ENCODE peak calls at places on chromosomes 4 and X, in eight cellular contexts. H is A549, A is H1, E is K562, P is HCT116, C is endothelial cell of umbilical vein, J is GM12878, G is HepG2. Z is an unnamed sample.

GRCh38 chrX:19168609-19169008 is 46.3 kb upstream of the ADGRG2 start:
- DNase-seq in H (no peak), A (no peak), E (no peak), P (no peak), C (no peak), J (no peak), G (no peak), Z (no peak)

GRCh38 chr4:15702941-15703403 is at the start of gene BST1:
- DNase-seq in H (peak), A (no peak), E (no peak), P (no peak), C (peak), J (no peak), G (no peak), Z (peak)

GRCh38 chr4:124757121-124757520 is 44.6 kb upstream of the ANKRD50 start:
- DNase-seq in H (no peak), A (no peak), E (no peak), P (no peak), C (no peak), J (no peak), G (no peak), Z (no peak)

GRCh38 chr4:185506422-185506821 is 28.9 kb downstream of the PDLIM3 start:
- DNase-seq in H (no peak), A (no peak), E (no peak), P (no peak), C (no peak), J (no peak), G (no peak), Z (no peak)

GRCh38 chrX:29841750-29842149 is 373.6 kb upstream of the MAGEB2 start:
- DNase-seq in H (no peak), A (no peak), E (no peak), P (no peak), C (peak), J (no peak), G (no peak), Z (peak)

GRCh38 chrX:17608898-17609297 is 128.4 kb upstream of the SCML1 start:
- DNase-seq in H (no peak), A (no peak), E (no peak), P (no peak), C (no peak), J (no peak), G (no peak), Z (no peak)

GRCh38 chrX:69264134-69264533 is 98.9 kb upstream of the PJA1 start:
- DNase-seq in H (no peak), A (peak), E (no peak), P (no peak), C (no peak), J (no peak), G (no peak), Z (no peak)

GRCh38 chrX:107301253-107301652 is 94.8 kb downstream of the DNAAF6 start:
- DNase-seq in H (no peak), A (no peak), E (no peak), P (no peak), C (no peak), J (no peak), G (no peak), Z (no peak)

GRCh38 chr4:78776729-78777555 is 792 bp downstream of the BMP2K start:
- DNase-seq in H (peak), A (peak), E (peak), P (peak), C (peak), J (no peak), G (peak), Z (peak)

GRCh38 chr4:137432431-137432830 is 99.9 kb downstream of the PCDH18 start:
- DNase-seq in H (no peak), A (no peak), E (no peak), P (no peak), C (no peak), J (no peak), G (no peak), Z (no peak)

GRCh38 chrX:29535212-29536162 is 679.9 kb upstream of the MAGEB2 start:
- DNase-seq in H (peak), A (no peak), E (no peak), P (no peak), C (peak), J (no peak), G (no peak), Z (no peak)

GRCh38 chr4:8940792-8941491 is 69.3 kb upstream of the HMX1 start:
- DNase-seq in H (no peak), A (no peak), E (peak), P (no peak), C (no peak), J (no peak), G (peak), Z (no peak)

GRCh38 chrX:11304829-11305228 is 11.6 kb downstream of the AMELX start:
- DNase-seq in H (no peak), A (no peak), E (no peak), P (no peak), C (no peak), J (no peak), G (no peak), Z (no peak)

GRCh38 chr4:165965503-165965902 is 92.5 kb downstream of the TLL1 start:
- DNase-seq in H (no peak), A (no peak), E (no peak), P (no peak), C (no peak), J (no peak), G (peak), Z (no peak)

GRCh38 chrX:29233592-29234179 is 646.4 kb downstream of the IL1RAPL1 start:
- DNase-seq in H (no peak), A (no peak), E (no peak), P (no peak), C (no peak), J (no peak), G (no peak), Z (no peak)

GRCh38 chr4:184534511-184535391 is 60.4 kb upstream of the IRF2 start:
- DNase-seq in H (no peak), A (no peak), E (peak), P (no peak), C (peak), J (peak), G (peak), Z (peak)

GRCh38 chr4:2793920-2794706 is 1.2 kb downstream of the SH3BP2 start:
- DNase-seq in H (no peak), A (no peak), E (no peak), P (no peak), C (peak), J (no peak), G (peak), Z (peak)

GRCh38 chr4:78645853-78646757 is 94.5 kb downstream of the ANXA3 start:
- DNase-seq in H (peak), A (no peak), E (peak), P (no peak), C (peak), J (no peak), G (peak), Z (peak)

GRCh38 chr4:106978046-106978774 is 57.9 kb downstream of the DKK2 start:
- DNase-seq in H (no peak), A (peak), E (no peak), P (no peak), C (no peak), J (no peak), G (no peak), Z (no peak)

GRCh38 chr4:80125252-80126177 is 52.5 kb upstream of the ANTXR2 start:
- DNase-seq in H (no peak), A (no peak), E (peak), P (peak), C (peak), J (no peak), G (no peak), Z (peak)

GRCh38 chr4:80124246-80125211 is 51.5 kb upstream of the ANTXR2 start:
- DNase-seq in H (no peak), A (no peak), E (no peak), P (no peak), C (no peak), J (no peak), G (no peak), Z (peak)

GRCh38 chr4:80127870-80128419 is 54.9 kb upstream of the ANTXR2 start:
- DNase-seq in H (no peak), A (no peak), E (no peak), P (no peak), C (no peak), J (no peak), G (no peak), Z (no peak)

GRCh38 chr4:80128941-80129340 is 55.9 kb upstream of the ANTXR2 start:
- DNase-seq in H (no peak), A (no peak), E (no peak), P (no peak), C (peak), J (no peak), G (no peak), Z (peak)

GRCh38 chr4:80126435-80126834 is 53.4 kb upstream of the ANTXR2 start:
- DNase-seq in H (no peak), A (no peak), E (no peak), P (no peak), C (peak), J (no peak), G (no peak), Z (peak)
- H3K4me3 ChIP-seq in H (no peak), A (no peak), E (no peak), P (no peak), C (no peak), J (no peak), G (no peak), Z (no peak)

DNA sequence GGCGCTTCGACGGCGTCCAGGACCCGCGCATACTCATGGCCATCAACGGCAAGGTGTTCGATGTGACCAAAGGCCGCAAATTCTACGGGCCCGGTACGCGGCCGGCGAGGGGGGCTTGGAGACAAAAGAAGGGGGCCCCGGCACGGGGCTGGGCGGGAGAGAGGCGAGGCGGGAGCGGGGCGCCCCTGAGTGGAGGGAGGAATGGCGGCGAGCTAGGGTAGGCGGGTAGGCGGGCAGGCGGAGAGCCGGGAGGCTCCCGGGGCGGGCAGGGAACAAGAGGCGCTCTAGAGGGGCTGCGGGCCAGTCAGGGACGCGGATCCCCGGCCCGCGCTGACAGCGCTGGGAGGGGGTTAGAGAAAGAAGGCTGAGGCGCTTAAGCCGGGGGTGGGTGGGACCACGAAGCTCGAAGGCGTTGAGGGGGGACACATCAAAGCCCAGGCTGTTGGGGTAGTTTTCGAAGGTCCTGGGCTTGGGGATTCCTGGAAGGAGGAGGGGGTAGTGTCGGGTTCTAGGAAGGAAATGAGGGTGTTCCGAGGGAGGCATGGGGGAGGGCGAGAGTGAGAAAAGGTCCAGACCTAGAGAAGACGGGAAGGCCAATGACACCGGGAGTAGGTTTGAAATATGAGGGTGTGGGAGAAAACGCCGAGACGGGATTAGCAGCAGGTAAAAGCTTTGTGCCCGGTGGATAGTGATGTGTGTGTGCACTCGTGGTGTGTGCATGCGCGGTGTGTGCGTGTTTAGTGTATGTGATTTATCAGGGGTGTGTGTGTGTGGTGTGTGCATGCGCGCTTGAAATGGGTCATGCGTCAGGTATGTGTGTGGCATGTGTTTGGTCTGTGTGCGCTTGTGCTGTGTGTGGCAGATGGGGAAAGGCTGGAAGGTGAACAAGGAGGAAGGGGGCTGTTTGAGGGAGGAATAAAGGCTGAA is 777 bp downstream of the PGRMC1 start:
- DNase-seq in H (no peak), A (peak), E (peak), P (no peak), C (peak), J (no peak), G (no peak), Z (peak)
- TF ChIP-seq POLR2A in H (no peak), A (no peak), E (no peak), P (no peak), C (no peak), J (no peak), G (no peak), Z (no peak)

GRCh38 chr4:173330590-173330989 is 3.6 kb downstream of the HMGB2 start:
- DNase-seq in H (no peak), A (no peak), E (no peak), P (no peak), C (no peak), J (no peak), G (no peak), Z (no peak)
- TF ChIP-seq MAX in H (no peak), A (no peak), E (no peak), P (no peak), C (no peak), J (no peak), G (no peak), Z (no peak)

DNA sequence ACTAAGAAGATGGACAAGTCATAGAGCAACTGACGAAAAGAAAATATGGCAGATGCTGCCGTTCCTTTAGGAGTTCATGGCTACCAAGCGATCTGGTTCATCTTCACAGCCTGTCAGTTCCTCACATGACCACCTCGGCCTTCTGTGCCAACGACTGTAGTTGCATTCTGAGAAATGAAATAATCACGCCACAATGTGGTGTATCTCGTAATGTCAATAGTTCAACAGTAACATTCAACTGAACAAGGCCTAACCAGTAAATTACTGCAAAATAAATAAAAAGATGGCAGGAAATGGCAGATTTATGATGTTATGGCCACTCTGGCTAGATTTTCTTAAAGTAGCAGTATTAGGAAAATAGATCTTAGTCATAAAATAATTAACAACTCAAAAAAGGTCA is 4.4 kb downstream of the GPRIN3 start:
- DNase-seq in H (no peak), A (no peak), E (no peak), P (no peak), C (no peak), J (no peak), G (no peak), Z (no peak)
- H3K4me3 ChIP-seq in H (peak), A (no peak), E (no peak), P (no peak), C (no peak), J (no peak), G (no peak), Z (no peak)

DNA sequence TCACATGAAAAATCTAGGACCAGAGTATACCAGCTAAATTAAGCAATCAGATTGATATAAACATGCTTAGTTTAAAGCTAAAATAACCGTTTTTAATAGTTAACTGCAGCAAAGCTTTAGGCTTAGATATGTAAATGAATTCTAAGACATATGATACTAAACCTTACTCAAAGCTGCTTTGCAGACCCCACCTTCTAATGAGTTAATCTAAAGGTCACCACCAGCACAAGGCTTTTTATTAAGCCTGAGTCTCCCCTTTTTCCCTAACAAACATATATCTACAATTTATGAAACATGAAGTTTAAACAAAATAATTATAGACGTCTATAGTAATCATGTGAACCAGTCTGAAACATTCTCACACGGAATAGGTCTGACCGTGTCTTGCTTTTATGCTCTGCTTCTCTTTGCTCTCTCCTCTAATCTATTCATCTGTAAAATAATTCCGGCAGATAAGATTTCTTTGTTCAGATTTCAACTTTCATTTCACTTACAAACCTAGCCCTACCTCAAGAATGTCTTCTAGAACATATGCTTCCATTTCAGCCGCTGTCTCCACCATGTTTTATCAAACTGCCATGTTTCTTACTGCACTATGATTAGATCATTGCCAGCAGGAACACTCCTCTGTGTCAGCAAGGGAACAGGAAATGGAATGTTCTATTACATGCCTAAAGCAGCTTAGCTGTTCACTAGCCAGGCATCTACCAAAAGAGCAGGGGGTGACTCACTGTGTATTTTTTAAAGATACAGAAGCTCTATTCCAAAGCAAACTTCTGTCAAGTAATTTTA is 35.9 kb downstream of the ANKRD17 start:
- DNase-seq in H (peak), A (no peak), E (peak), P (peak), C (peak), J (peak), G (peak), Z (peak)
- TF ChIP-seq POLR2A in H (no peak), A (no peak), E (peak), P (no peak), C (peak), J (peak), G (no peak), Z (peak)

DNA sequence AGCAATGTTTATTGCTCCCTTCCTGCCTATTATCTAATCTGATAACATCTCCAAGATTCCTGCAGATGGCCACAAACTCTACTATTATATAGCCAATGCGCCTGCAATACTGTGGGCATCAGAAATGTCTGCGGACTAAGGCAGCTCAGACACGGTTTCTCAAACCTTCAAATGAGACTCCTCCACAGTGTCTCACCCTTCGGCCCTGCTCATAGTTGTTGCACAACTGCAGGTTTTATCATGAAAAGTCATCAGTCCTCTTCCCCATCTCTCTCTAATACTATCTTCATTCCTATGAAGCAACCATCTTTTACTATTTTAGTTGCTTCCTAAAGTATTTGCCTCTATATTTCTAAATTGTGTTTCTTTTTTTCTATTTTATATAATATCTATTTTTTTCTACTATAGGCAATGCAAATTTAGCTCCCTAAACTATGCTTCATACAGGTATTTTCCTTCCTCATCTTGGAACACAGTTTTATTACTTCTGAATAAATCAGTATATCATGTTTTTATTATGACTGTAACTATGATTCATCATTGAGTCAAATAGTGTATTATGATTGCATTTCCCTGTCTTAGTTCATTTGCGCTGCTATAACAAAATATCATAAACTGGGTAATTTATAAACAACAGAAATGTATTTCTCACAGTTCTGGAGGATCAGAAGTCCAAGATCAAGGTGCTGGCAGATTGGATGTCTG is 129.7 kb upstream of the EDNRA start:
- DNase-seq in H (no peak), A (no peak), E (no peak), P (no peak), C (no peak), J (no peak), G (no peak), Z (peak)
- TF ChIP-seq MAX in H (no peak), A (no peak), E (no peak), P (no peak), C (no peak), J (no peak), G (no peak), Z (no peak)

GRCh38 chr4:70178075-70178660 is 17.4 kb upstream of the ODAM start:
- DNase-seq in H (no peak), A (no peak), E (no peak), P (no peak), C (no peak), J (no peak), G (no peak), Z (no peak)

GRCh38 chr4:70182517-70183167 is 12.9 kb upstream of the ODAM start:
- DNase-seq in H (no peak), A (no peak), E (no peak), P (no peak), C (no peak), J (no peak), G (peak), Z (no peak)

DNA sequence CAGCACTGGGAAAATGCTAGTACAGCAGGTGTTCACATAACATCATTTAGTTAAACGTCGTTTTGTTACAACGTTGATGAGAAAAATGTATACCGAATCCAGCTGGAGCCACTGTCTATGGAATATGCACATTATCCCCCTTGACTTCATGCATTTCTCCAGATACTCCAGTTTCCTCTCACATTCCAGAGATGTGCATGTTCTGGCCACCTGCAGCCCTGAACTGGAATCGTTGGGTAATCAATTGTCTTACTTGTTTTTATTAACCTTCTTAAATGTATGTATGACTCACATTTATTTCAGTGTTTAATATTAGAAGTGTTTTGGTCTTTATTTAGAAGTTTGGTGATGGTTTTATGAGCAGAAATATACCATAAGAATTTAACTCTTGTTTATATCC is 18.4 kb upstream of the ODAM start:
- DNase-seq in H (no peak), A (no peak), E (no peak), P (no peak), C (no peak), J (no peak), G (no peak), Z (no peak)
- H3K4me3 ChIP-seq in H (no peak), A (no peak), E (no peak), P (no peak), C (no peak), J (no peak), G (no peak), Z (no peak)

GRCh38 chr4:74056858-74057562 is 18.5 kb upstream of the CXCL3 start:
- DNase-seq in H (peak), A (no peak), E (peak), P (peak), C (peak), J (no peak), G (no peak), Z (peak)
- TF ChIP-seq POLR2A in H (no peak), A (no peak), E (no peak), P (no peak), C (no peak), J (no peak), G (no peak), Z (no peak)

GRCh38 chr4:38009421-38009820 is 49.2 kb downstream of the PTTG2 start:
- DNase-seq in H (no peak), A (no peak), E (no peak), P (no peak), C (no peak), J (no peak), G (no peak), Z (no peak)

GRCh38 chr4:38005637-38006036 is 45.4 kb downstream of the PTTG2 start:
- DNase-seq in H (no peak), A (no peak), E (no peak), P (no peak), C (no peak), J (no peak), G (no peak), Z (no peak)

GRCh38 chr4:38009949-38010348 is 49.8 kb downstream of the PTTG2 start:
- DNase-seq in H (no peak), A (no peak), E (no peak), P (no peak), C (no peak), J (no peak), G (no peak), Z (no peak)

GRCh38 chr4:38008493-38009120 is 48.4 kb downstream of the PTTG2 start:
- DNase-seq in H (no peak), A (no peak), E (no peak), P (no peak), C (no peak), J (no peak), G (no peak), Z (no peak)

GRCh38 chr4:38007645-38008044 is 47.4 kb downstream of the PTTG2 start:
- DNase-seq in H (no peak), A (no peak), E (no peak), P (no peak), C (no peak), J (no peak), G (no peak), Z (no peak)
- TF ChIP-seq MAX in H (no peak), A (no peak), E (no peak), P (no peak), C (no peak), J (no peak), G (no peak), Z (no peak)